ENCODE peak calls at places on chromosome 9, in four cellular contexts. Y, N, M and E are unnamed samples.

GRCh38 chr9:112125961-112126388 is 49.1 kb downstream of the SUSD1 start:
- DNase-seq in Y (no peak), N (no peak), M (no peak), E (no peak)

GRCh38 chr9:110521211-110521610 is 58.3 kb downstream of the SVEP1 start:
- DNase-seq in Y (no peak), N (peak; percentile 62), M (no peak), E (no peak)

GRCh38 chr9:71896762-71897161 is 14.2 kb downstream of the ABHD17B start:
- DNase-seq in Y (no peak), N (no peak), M (no peak), E (no peak)

GRCh38 chr9:106799146-106799545 is 63.8 kb upstream of the ZNF462 start:
- DNase-seq in Y (no peak), N (peak; percentile 66), M (no peak), E (no peak)

GRCh38 chr9:24059651-24060050 is 233.6 kb upstream of the ELAVL2 start:
- DNase-seq in Y (no peak), N (no peak), M (no peak), E (no peak)

GRCh38 chr9:98536542-98537173 is 172.1 kb downstream of the GABBR2 start:
- DNase-seq in Y (no peak), N (peak; percentile 40), M (no peak), E (no peak)

GRCh38 chr9:19049872-19050636 is 827 bp downstream of the RRAGA start:
- DNase-seq in Y (no peak), N (peak; percentile 25), M (no peak), E (no peak)

GRCh38 chr9:111599092-111599947 is at the start of gene PTGR1:
- DNase-seq in Y (peak; percentile 87), N (peak; percentile 88), M (peak; percentile 88), E (peak; percentile 85)

GRCh38 chr9:134475051-134475790 is 149.0 kb downstream of the RXRA start:
- DNase-seq in Y (peak; percentile 88), N (no peak), M (peak; percentile 78), E (peak; percentile 34)

GRCh38 chr9:16915126-16915831 is 44.8 kb upstream of the BNC2 start:
- DNase-seq in Y (no peak), N (no peak), M (peak; percentile 24), E (no peak)

GRCh38 chr9:112295174-112295573 is 38.2 kb downstream of the PTBP3 start:
- DNase-seq in Y (no peak), N (no peak), M (no peak), E (no peak)

GRCh38 chr9:70006299-70006698 is 37.3 kb upstream of the MAMDC2 start:
- DNase-seq in Y (peak; percentile 45), N (no peak), M (no peak), E (no peak)

GRCh38 chr9:27333241-27334052 is 36.5 kb upstream of the EQTN start:
- DNase-seq in Y (peak; percentile 61), N (peak; percentile 78), M (peak; percentile 49), E (peak; percentile 61)

GRCh38 chr9:959105-959504 is 17.4 kb upstream of the DMRT3 start:
- DNase-seq in Y (no peak), N (no peak), M (no peak), E (no peak)

GRCh38 chr9:92966518-92966800 is 19.1 kb downstream of the FGD3 start:
- DNase-seq in Y (no peak), N (no peak), M (no peak), E (no peak)

GRCh38 chr9:16705121-16705604 is 165.3 kb downstream of the BNC2 start:
- DNase-seq in Y (peak; percentile 88), N (peak; percentile 59), M (peak; percentile 90), E (peak; percentile 44)

GRCh38 chr9:137313956-137314560 is 12.0 kb upstream of the NRARP start:
- DNase-seq in Y (no peak), N (no peak), M (no peak), E (no peak)

GRCh38 chr9:79681576-79681975 is 109.8 kb downstream of the TLE4 start:
- DNase-seq in Y (no peak), N (no peak), M (no peak), E (no peak)

GRCh38 chr9:70868661-70869652 is 252.5 kb downstream of the TRPM3 start:
- DNase-seq in Y (no peak), N (no peak), M (no peak), E (no peak)

DNA sequence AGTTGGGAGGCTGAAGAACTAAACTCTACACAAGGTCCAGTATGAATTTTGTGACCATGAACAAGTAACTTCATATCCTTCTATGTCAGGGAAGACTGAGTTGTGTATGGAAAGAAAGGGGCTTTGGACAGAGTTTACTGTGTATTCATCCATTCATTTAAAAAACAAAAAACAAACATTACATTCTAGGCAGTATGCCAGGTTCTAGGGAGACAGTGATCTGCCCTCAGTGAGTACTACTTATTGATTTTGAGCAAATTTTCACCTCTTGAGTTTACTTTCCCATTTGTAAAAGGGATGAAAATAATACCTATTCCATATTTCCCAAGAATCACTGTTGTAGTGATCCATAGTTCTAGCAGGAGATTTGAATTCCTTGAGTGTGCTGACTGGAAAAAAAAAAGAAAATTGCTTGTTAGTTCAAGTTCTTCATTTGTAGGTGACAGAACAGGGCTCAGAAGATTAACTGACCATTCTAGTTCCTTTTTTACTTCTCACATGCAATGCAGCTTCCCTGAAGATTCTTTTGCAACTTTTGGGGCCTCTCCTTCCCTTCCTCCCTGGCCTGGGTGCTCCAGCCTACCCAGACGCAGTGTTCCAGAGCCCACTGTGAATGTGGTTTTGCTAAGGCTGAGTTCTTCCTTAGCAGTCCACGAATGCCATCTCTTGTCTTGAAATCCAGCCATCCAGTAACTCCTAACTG is 2.6 kb upstream of the GAPVD1 start:
- DNase-seq in Y (no peak), N (no peak), M (no peak), E (no peak)
- TF ChIP-seq CTCF in Y (no peak), N (no peak), M (no peak), E (no peak)

DNA sequence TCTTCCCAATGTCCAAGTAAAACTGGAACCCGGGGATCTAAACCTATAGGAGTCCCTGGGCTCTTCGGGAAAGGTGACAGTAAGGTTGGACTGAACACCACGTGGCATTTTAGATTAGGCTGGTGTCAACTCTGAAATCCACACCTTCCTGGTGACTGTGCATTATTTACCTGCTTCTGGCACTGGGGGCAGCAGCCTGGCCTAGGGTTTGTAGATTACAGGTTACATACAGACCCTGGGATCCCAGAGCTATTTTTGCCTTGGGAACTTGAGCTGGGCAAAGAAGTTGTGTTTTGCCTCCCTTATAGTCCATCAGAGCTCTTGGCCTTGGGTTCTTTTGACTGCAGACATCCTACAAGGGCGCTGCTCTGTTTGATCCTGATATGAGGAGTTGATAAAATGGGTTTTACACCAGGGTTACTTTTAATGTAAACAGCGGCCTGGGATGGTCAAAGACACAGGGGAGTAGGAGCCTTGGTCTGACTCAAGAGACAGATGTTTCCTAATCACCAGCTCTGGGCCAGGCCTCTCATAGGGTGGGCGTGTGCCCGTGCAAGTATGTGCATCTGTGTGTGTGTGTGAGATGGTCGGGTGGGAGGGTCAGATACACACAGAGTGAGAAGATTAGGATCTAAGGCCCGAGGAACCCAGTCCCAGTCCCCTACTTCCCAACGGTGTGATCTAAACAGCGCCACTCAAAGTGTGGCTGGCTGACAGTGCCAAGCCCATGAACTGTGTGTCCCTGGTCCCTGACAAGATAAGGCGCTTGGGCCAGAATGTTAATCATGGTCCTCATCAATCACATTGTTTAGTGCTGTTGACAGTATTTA is 173.4 kb downstream of the DAB2IP start:
- DNase-seq in Y (no peak), N (no peak), M (no peak), E (no peak)
- TF ChIP-seq CTCF in Y (no peak), N (no peak), M (no peak), E (no peak)

GRCh38 chr9:34687631-34688030 is 3.4 kb downstream of the CCL19 start:
- DNase-seq in Y (no peak), N (no peak), M (no peak), E (no peak)

GRCh38 chr9:34685591-34685990 is 5.5 kb downstream of the CCL19 start:
- DNase-seq in Y (no peak), N (no peak), M (no peak), E (no peak)

GRCh38 chr9:34686732-34687131 is 4.3 kb downstream of the CCL19 start:
- DNase-seq in Y (no peak), N (no peak), M (no peak), E (no peak)

GRCh38 chr9:34684816-34685215 is 6.3 kb downstream of the CCL19 start:
- DNase-seq in Y (no peak), N (no peak), M (no peak), E (no peak)

DNA sequence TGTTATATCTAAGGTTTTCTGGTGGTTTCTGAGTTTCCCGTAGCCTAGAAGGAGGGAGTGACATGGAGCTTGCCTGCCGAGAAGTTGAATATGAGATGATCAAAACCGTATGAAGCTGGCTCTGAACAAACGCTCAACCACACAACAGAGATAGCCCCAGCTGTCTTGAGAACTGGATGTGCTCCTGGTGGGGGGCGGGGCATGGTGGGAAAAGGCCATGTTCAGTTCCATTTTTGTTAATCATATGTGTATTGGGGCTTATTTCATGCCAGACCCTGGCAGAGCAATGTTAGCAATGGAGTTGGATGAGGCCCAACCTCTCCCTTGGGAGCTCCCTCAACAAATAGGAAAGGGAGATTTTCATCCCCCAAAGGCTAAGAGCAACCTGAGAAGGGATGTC is 4.8 kb downstream of the CCL19 start:
- DNase-seq in Y (no peak), N (no peak), M (peak; percentile 22), E (no peak)
- TF ChIP-seq CTCF in Y (no peak), N (no peak), M (no peak), E (no peak)

GRCh38 chr9:87885484-87886189 is 3.0 kb downstream of the SPATA31E1 start:
- DNase-seq in Y (no peak), N (no peak), M (no peak), E (no peak)

GRCh38 chr9:87884578-87885459 is 2.1 kb downstream of the SPATA31E1 start:
- DNase-seq in Y (no peak), N (no peak), M (no peak), E (no peak)

GRCh38 chr9:87882627-87883026 is at the start of gene SPATA31E1:
- DNase-seq in Y (no peak), N (no peak), M (no peak), E (no peak)

GRCh38 chr9:87883274-87883673 is 597 bp downstream of the SPATA31E1 start:
- DNase-seq in Y (no peak), N (no peak), M (no peak), E (no peak)

GRCh38 chr9:87883990-87884389 is 1.3 kb downstream of the SPATA31E1 start:
- DNase-seq in Y (no peak), N (no peak), M (no peak), E (no peak)
- TF ChIP-seq CTCF in Y (no peak), N (no peak), M (no peak), E (no peak)

GRCh38 chr9:12716823-12717222 is 23.6 kb downstream of the TYRP1 start:
- DNase-seq in Y (no peak), N (no peak), M (no peak), E (no peak)
- TF ChIP-seq CTCF in Y (no peak), N (no peak), M (peak; percentile 21), E (no peak)

DNA sequence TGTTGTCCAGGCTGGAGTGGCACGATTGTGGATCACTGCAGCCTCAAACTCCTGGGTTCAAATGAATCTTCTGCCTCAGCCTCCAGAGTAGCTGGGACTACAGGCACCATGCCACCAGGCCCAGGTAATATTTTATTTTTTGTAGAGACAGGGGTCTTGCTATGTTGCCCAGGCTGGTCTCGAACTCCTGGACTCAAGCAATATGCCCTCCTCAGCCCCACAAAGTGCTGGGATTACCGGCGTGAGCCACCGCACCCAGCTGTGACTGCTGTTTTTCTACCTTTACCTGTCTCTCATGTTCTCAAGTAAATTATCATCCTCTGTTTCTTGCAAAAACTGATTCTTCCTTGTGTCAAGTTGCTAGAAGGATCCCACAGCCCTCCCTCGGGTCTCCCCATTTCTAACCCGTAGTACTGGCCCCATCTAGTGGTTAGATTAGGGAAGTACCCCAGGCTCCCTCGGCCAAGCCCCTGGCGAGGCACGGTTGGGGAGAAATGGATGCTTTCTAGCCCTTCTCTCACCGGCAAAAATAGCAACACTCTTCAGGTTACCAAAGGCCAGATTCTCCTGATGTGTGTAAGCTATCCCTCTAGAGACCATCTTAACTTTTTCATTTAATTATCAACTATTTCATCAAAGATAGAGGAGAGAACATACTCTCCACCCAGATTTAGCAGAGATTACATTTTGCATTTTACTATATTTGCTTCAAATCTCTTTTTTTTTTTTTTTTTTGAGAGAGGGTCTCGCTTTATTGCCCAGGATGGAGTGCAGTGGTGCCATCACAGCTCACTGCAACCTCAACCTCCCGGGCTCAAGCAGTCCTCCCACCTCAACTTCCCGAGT is 19.2 kb upstream of the TOR1B start:
- DNase-seq in Y (peak; percentile 70), N (peak; percentile 71), M (peak; percentile 44), E (peak; percentile 77)
- TF ChIP-seq CTCF in Y (peak; percentile 97), N (peak; percentile 93), M (peak; percentile 86), E (peak; percentile 90)